ENCODE peak calls at places on chromosomes 13 and 19, in four cellular contexts. K is body of pancreas, Y is lower leg skin, S is HFF-Myc. I is an unnamed sample.

GRCh38 chr19:11226716-11227166 is 12.7 kb upstream of the ANGPTL8 start:
- DNase-seq in Y (no peak), K (no peak), S (no peak), I (no peak)

GRCh38 chr13:33676700-33677048 is 141.3 kb upstream of the RFC3 start:
- DNase-seq in S (no peak), Y (no peak), K (peak), I (peak)

GRCh38 chr13:113782472-113782871 is 23.4 kb downstream of the TMEM255B start:
- DNase-seq in Y (peak), K (no peak), S (no peak), I (no peak)

GRCh38 chr13:20415288-20415644 is 110.4 kb downstream of the CRYL1 start:
- DNase-seq in S (no peak), K (no peak), Y (no peak), I (no peak)

GRCh38 chr13:109785141-109785891 is 1.1 kb downstream of the IRS2 start:
- DNase-seq in Y (peak), K (peak), S (no peak), I (peak)

GRCh38 chr13:23763328-23763727 is 125.9 kb downstream of the MIPEP start:
- DNase-seq in S (no peak), K (no peak), Y (no peak), I (no peak)

GRCh38 chr19:47447470-47448359 is 24.0 kb downstream of the SLC8A2 start:
- DNase-seq in Y (no peak), S (no peak), K (peak), I (peak)

GRCh38 chr13:48595330-48596127 is 58.2 kb upstream of the CYSLTR2 start:
- DNase-seq in S (peak), Y (no peak), K (peak), I (peak)

GRCh38 chr19:19223060-19223459 is 11.3 kb downstream of the NCAN start:
- DNase-seq in K (no peak), Y (no peak), S (no peak), I (no peak)

GRCh38 chr19:15223649-15224371 is 8.4 kb downstream of the EPHX3 start:
- DNase-seq in Y (no peak), K (no peak), S (no peak), I (no peak)

GRCh38 chr13:102460806-102461205 is 59.0 kb upstream of the FGF14 start:
- DNase-seq in K (no peak), S (no peak), Y (no peak), I (no peak)

GRCh38 chr19:17236414-17236716 is 9.4 kb downstream of the NR2F6 start:
- DNase-seq in Y (no peak), K (no peak), S (no peak), I (no peak)
- H3K4me3 ChIP-seq in Y (no peak), K (no peak), S (peak), I (no peak)

GRCh38 chr13:27449936-27450828 is at the start of gene MTIF3:
- DNase-seq in Y (peak), S (peak), K (peak), I (peak)

GRCh38 chr13:27446986-27447583 is 3.3 kb downstream of the MTIF3 start:
- DNase-seq in K (no peak), S (no peak), Y (no peak), I (no peak)

GRCh38 chr13:27449081-27449603 is 1.2 kb downstream of the MTIF3 start:
- DNase-seq in K (no peak), S (no peak), Y (no peak), I (no peak)

GRCh38 chr13:27448308-27448707 is 2.1 kb downstream of the MTIF3 start:
- DNase-seq in Y (no peak), K (no peak), S (no peak), I (no peak)

DNA sequence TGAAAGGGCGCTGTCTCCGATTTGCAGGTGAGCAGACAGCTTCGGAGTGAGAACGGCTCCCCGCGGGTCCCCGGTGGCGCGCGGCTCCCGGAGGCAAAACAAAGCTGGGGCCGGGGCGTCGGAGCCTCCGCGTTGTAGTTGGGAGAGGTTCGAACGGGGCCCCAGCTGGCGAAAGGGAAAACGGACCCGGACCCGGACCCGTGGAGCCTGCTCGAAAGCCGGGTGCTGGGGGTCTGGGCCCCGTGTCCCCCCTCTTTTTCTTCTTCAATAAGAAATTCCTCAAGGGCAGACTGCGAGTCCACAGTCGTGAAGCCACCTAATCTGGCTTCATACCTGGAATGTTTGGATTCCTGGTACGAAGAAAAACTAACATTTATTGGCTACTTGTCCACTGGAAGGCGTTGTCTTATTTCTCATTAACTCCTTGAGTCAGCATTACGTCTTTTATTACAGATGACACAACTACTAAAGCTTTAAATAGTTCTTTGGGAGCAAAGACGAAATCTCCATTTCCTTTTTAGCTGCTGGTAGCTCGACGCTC is 627 bp upstream of the MTIF3 start:
- DNase-seq in Y (peak), K (peak), S (no peak), I (peak)
- H3K4me3 ChIP-seq in Y (peak), K (peak), S (peak), I (peak)

DNA sequence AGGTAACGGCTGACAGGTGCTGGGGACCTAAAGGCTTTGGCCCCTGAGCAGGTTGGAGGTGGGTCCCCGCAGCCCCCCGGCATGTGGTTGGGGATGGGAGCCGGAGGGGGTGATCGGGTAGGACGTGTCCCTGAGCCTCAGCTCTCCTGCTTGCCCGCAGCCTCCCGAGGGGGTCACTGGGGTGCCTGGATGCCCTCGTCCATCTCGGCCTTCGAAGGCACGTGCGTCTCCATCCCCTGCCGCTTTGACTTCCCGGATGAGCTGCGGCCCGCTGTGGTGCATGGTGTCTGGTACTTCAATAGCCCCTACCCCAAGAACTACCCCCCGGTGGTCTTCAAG is 3.5 kb downstream of the MAG start:
- DNase-seq in Y (no peak), S (no peak), K (no peak), I (no peak)
- H3K4me3 ChIP-seq in Y (no peak), S (no peak), K (no peak), I (no peak)

GRCh38 chr13:99982021-99982740 is 597 bp downstream of the ZIC2 start:
- DNase-seq in Y (no peak), K (no peak), S (no peak), I (peak)

GRCh38 chr13:99981115-99982020 is at the start of gene ZIC2:
- DNase-seq in S (no peak), K (no peak), Y (no peak), I (peak)

GRCh38 chr13:99983401-99984133 is 2.0 kb downstream of the ZIC2 start:
- DNase-seq in K (no peak), S (no peak), Y (no peak), I (no peak)

GRCh38 chr13:99984134-99984462 is 2.5 kb downstream of the ZIC2 start:
- DNase-seq in S (no peak), Y (no peak), K (no peak), I (no peak)

GRCh38 chr13:99982741-99983400 is 1.3 kb downstream of the ZIC2 start:
- DNase-seq in K (no peak), Y (no peak), S (no peak), I (no peak)
- H3K4me3 ChIP-seq in K (no peak), Y (no peak), S (no peak), I (no peak)

GRCh38 chr19:3186377-3186688 is 603 bp downstream of the NCLN start:
- DNase-seq in S (no peak), K (no peak), Y (no peak), I (no peak)

GRCh38 chr19:3186891-3187661 is 1.3 kb downstream of the NCLN start:
- DNase-seq in S (no peak), Y (no peak), K (no peak), I (no peak)

GRCh38 chr19:3188627-3189596 is 3.2 kb downstream of the NCLN start:
- DNase-seq in Y (no peak), S (no peak), K (no peak), I (no peak)

GRCh38 chr19:3189702-3190469 is 4.2 kb downstream of the NCLN start:
- DNase-seq in S (no peak), K (peak), Y (no peak), I (no peak)

GRCh38 chr19:3187662-3188511 is 2.2 kb downstream of the NCLN start:
- DNase-seq in Y (no peak), S (no peak), K (no peak), I (no peak)
- H3K4me3 ChIP-seq in Y (no peak), S (peak), K (no peak), I (no peak)

GRCh38 chr13:110813646-110814624 is 100.4 kb downstream of the ING1 start:
- DNase-seq in K (no peak), S (no peak), Y (peak), I (no peak)

GRCh38 chr13:110812111-110812868 is 98.8 kb downstream of the ING1 start:
- DNase-seq in S (no peak), Y (peak), K (no peak), I (peak)

GRCh38 chr13:110811008-110811720 is 97.7 kb downstream of the ING1 start:
- DNase-seq in K (no peak), Y (peak), S (peak), I (no peak)

GRCh38 chr13:110811751-110812110 is 98.2 kb downstream of the ING1 start:
- DNase-seq in S (no peak), Y (peak), K (no peak), I (no peak)

DNA sequence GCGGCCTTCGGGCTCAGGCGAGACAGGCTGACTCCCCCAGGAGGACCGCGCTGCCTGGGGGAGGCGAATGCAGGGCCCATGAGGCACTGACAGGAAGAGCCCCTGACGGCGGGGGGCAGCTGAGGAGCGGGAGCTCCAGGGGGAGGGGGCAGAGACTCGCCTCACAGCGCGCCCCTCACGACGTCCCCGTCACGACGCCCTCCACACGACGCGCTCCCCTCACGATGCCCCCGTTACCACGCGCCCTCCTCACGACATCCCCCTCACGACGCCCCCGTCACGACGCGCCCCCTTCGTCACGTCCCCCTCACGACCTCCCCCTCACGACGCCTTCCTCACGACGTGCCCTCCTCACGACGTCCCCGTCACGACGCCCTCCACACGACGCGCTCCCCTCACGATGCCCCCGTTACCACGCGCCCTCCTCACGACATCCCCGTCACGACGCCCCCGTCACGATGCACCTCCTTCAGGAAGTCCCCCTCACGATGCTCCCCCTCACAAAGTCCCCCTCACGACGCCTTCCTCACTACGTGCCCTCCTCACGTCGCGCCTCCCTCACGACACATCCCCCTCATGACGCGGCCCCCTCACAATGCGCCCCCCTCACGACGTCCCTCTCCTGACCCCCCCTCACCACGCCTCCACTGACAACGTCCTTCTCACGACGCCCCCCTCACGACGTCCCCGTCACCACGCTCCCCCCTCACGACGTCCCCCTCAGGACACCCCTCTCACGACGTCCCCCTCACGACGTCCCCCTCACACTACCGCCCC is 99.6 kb downstream of the ING1 start:
- DNase-seq in S (no peak), Y (peak), K (no peak), I (no peak)
- H3K4me3 ChIP-seq in S (no peak), Y (no peak), K (no peak), I (no peak)

GRCh38 chr19:33193864-33194362 is at the start of gene LRP3:
- DNase-seq in S (no peak), K (peak), Y (no peak), I (peak)

GRCh38 chr19:33193269-33193863 is 764 bp upstream of the LRP3 start:
- DNase-seq in S (no peak), Y (no peak), K (no peak), I (no peak)

GRCh38 chr19:33195711-33196347 is 1.7 kb downstream of the LRP3 start:
- DNase-seq in Y (no peak), K (no peak), S (no peak), I (no peak)

GRCh38 chr19:33194884-33195710 is 967 bp downstream of the LRP3 start:
- DNase-seq in Y (no peak), K (peak), S (no peak), I (no peak)

GRCh38 chr19:33194527-33194883 is 375 bp downstream of the LRP3 start:
- DNase-seq in Y (no peak), S (no peak), K (peak), I (no peak)
- H3K4me3 ChIP-seq in Y (peak), S (peak), K (no peak), I (peak)

DNA sequence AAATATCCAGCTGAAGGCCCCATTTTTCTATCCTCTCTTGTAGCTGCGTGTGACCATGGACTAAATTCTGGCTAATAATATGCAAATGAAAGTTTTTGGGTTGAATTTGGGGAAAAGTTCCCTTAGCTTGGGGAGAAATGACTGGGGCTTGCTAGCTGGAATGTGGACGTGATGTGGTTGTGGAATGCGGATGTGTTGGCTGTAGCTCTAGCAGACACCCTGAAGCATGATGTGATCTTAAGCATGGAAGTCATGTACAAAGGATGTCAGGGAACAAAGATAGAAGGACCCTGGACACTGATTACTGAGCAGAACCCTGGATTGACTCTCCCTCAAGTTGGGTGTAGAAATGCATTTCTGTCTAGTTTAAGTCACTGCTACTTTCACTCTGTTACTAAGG is 25.4 kb upstream of the SCEL start:
- DNase-seq in S (no peak), K (no peak), Y (no peak), I (no peak)
- H3K4me3 ChIP-seq in S (no peak), K (no peak), Y (no peak), I (no peak)

GRCh38 chr19:48768989-48769713 is 13.8 kb downstream of the FGF21 start:
- DNase-seq in K (peak), S (no peak), Y (no peak), I (no peak)

GRCh38 chr19:48770223-48770622 is 14.9 kb downstream of the FGF21 start:
- DNase-seq in Y (no peak), S (no peak), K (no peak), I (peak)

GRCh38 chr19:48772503-48772953 is 17.2 kb downstream of the FGF21 start:
- DNase-seq in Y (no peak), K (peak), S (no peak), I (no peak)

GRCh38 chr19:48770734-48771472 is 15.6 kb downstream of the FGF21 start:
- DNase-seq in Y (no peak), S (no peak), K (no peak), I (peak)
- H3K4me3 ChIP-seq in Y (no peak), S (no peak), K (no peak), I (no peak)

GRCh38 chr19:821976-822773 is 420 bp upstream of the PLPPR3 start:
- DNase-seq in S (no peak), Y (no peak), K (no peak), I (no peak)

GRCh38 chr19:823565-824121 is 1.9 kb upstream of the PLPPR3 start:
- DNase-seq in Y (no peak), S (no peak), K (no peak), I (no peak)

GRCh38 chr19:825897-826640 is 1.6 kb upstream of the AZU1 start:
- DNase-seq in Y (no peak), K (no peak), S (no peak), I (no peak)

GRCh38 chr19:824885-825284 is 2.8 kb upstream of the AZU1 start:
- DNase-seq in Y (no peak), S (no peak), K (no peak), I (no peak)

GRCh38 chr19:821228-821975 is at the start of gene PLPPR3:
- DNase-seq in Y (no peak), S (no peak), K (no peak), I (no peak)
- H3K4me3 ChIP-seq in Y (peak), S (peak), K (no peak), I (no peak)

I was measured in epithelial cell of esophagus.